ENCODE peak calls at places on chromosomes 12 and 14, in six cellular contexts. J is Calu3, N is GM12892, S is GM12878, Q is KBM-7, R is HEK293T. H is an unnamed sample.

GRCh38 chr12:76649091-76649490 is 89.5 kb upstream of the OSBPL8 start:
- DNase-seq in J (no peak), Q (no peak), S (no peak), N (no peak), R (no peak), H (no peak)

GRCh38 chr12:51369581-51369980 is 21.6 kb downstream of the GALNT6 start:
- DNase-seq in S (no peak), Q (no peak), R (no peak), J (no peak), N (no peak), H (no peak)

GRCh38 chr12:59036341-59036740 is 116.0 kb upstream of the LRIG3 start:
- DNase-seq in J (no peak), Q (no peak), R (no peak), N (no peak), S (no peak), H (no peak)

GRCh38 chr12:8950702-8951478 is 1.4 kb upstream of the M6PR start:
- DNase-seq in Q (no peak), N (no peak), R (no peak), S (no peak), J (no peak), H (no peak)

GRCh38 chr12:69534389-69534822 is 50.9 kb upstream of the CCT2 start:
- DNase-seq in S (peak), N (no peak), J (peak), R (peak), Q (no peak), H (no peak)

GRCh38 chr12:45130881-45131281 is 80.0 kb upstream of the DBX2 start:
- DNase-seq in J (peak), N (peak), S (peak), R (peak), Q (peak), H (peak)

GRCh38 chr12:109714141-109714912 is 702 bp downstream of the FAM222A start:
- DNase-seq in R (peak), J (peak), N (peak), Q (peak), S (no peak), H (no peak)

GRCh38 chr12:84348582-84348981 is 564.0 kb downstream of the SLC6A15 start:
- DNase-seq in R (no peak), Q (no peak), S (no peak), N (no peak), J (no peak), H (no peak)

GRCh38 chr12:30796508-30796780 is 41.7 kb upstream of the CAPRIN2 start:
- DNase-seq in R (peak), Q (no peak), S (no peak), N (no peak), J (peak), H (no peak)

GRCh38 chr12:14567311-14568195 is at the start of gene PLBD1:
- DNase-seq in N (peak), Q (no peak), S (no peak), J (peak), R (no peak), H (no peak)

GRCh38 chr14:33612184-33612479 is 338.7 kb downstream of the EGLN3 start:
- DNase-seq in Q (no peak), N (no peak), J (no peak), S (no peak), R (no peak), H (no peak)

GRCh38 chr12:121917950-121918678 is at the start of gene CFAP251:
- DNase-seq in N (peak), S (peak), R (peak), Q (no peak), J (peak), H (peak)

GRCh38 chr14:61197416-61197815 is 83.7 kb downstream of the TMEM30B start:
- DNase-seq in Q (no peak), R (no peak), N (no peak), J (no peak), S (no peak), H (no peak)

GRCh38 chr12:16913832-16914490 is 308.0 kb upstream of the LMO3 start:
- DNase-seq in Q (no peak), N (no peak), R (no peak), S (no peak), J (peak), H (no peak)

GRCh38 chr12:114729731-114730130 is 45.8 kb upstream of the TBX3 start:
- DNase-seq in N (no peak), J (no peak), S (no peak), R (no peak), Q (no peak), H (no peak)

GRCh38 chr14:73269729-73270651 is 32.7 kb downstream of the PAPLN start:
- DNase-seq in N (peak), Q (no peak), S (no peak), R (no peak), J (no peak), H (no peak)

GRCh38 chr12:93825926-93826599 is 148.9 kb downstream of the CRADD start:
- DNase-seq in Q (no peak), N (no peak), R (no peak), S (no peak), J (no peak), H (no peak)

GRCh38 chr12:29992366-29992765 is 208.6 kb upstream of the TMTC1 start:
- DNase-seq in R (no peak), Q (no peak), S (no peak), N (no peak), J (no peak), H (no peak)

H was measured in GM12864.